ENCODE peak calls at places on chromosomes 12 and 14, in six cellular contexts. O is GM12878, Z is HepG2, C is H1, N is K562, J is GM12891. H is an unnamed sample.

GRCh38 chr14:50061664-50062437 is 54.5 kb downstream of the VCPKMT start:
- DNase-seq in N (peak), J (peak), O (peak), C (no peak), Z (peak), H (peak)

GRCh38 chr12:102347761-102348160 is 132.6 kb downstream of the IGF1 start:
- DNase-seq in N (no peak), Z (no peak), O (no peak), J (no peak), C (no peak), H (no peak)

GRCh38 chr14:89131004-89131750 is 285.9 kb downstream of the FOXN3 start:
- DNase-seq in J (no peak), C (no peak), O (no peak), Z (no peak), N (no peak), H (no peak)

GRCh38 chr14:99278836-99279235 is 6.8 kb upstream of the BCL11B start:
- DNase-seq in J (no peak), N (no peak), C (no peak), O (no peak), Z (no peak), H (no peak)

GRCh38 chr12:43842259-43842658 is 6.4 kb downstream of the TMEM117 start:
- DNase-seq in J (no peak), O (no peak), N (no peak), C (no peak), Z (no peak), H (no peak)

GRCh38 chr12:49352351-49352750 is 5.7 kb downstream of the DNAJC22 start:
- DNase-seq in O (no peak), J (no peak), Z (no peak), N (no peak), C (no peak), H (no peak)

GRCh38 chr14:85409496-85410210 is 120.3 kb upstream of the FLRT2 start:
- DNase-seq in Z (no peak), J (no peak), C (no peak), N (no peak), O (no peak), H (no peak)

GRCh38 chr12:113030875-113031525 is 25.5 kb upstream of the DTX1 start:
- DNase-seq in N (peak), C (peak), O (no peak), J (peak), Z (peak), H (no peak)

GRCh38 chr14:104818714-104819161 is 17.8 kb downstream of the ZBTB42 start:
- DNase-seq in J (no peak), O (no peak), C (no peak), Z (no peak), N (no peak), H (no peak)

GRCh38 chr14:77170045-77170444 is 11.6 kb upstream of the TMEM63C start:
- DNase-seq in J (no peak), N (no peak), O (no peak), Z (no peak), C (no peak), H (no peak)

DNA sequence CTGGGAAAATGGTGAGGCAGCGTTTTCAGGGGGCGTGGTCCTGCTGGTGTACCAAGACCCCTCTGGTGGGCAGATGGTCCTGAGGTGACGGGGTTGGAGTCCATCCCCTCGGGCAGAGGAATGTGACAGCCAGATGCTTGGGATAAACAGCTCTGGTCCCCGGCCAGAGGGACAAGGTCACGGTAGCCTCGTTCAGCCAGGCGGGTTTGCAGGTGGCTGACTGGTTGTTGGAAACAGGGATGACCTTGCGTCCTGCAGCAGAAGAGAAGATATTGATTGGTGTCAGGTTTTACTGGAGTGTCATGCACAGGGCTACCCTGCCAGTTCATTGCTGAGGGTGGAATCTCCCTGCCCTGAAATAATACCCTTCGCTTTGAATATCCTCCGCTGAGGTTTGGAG is 43.3 kb downstream of the SLC24A4 start:
- DNase-seq in N (no peak), Z (peak), C (no peak), O (no peak), J (no peak), H (no peak)
- TF ChIP-seq TAF1 in N (no peak), Z (no peak), C (no peak), O (no peak), J (no peak), H (no peak)

GRCh38 chr12:95738024-95738611 is 52.4 kb downstream of the NTN4 start:
- DNase-seq in N (no peak), C (no peak), J (no peak), O (no peak), Z (peak), H (no peak)
- TF ChIP-seq POLR2AphosphoS5 in N (no peak), C (no peak), J (no peak), O (no peak), Z (no peak), H (no peak)

GRCh38 chr12:107884769-107885694 is 110.5 kb downstream of the ASCL4 start:
- DNase-seq in C (peak), N (peak), J (peak), O (no peak), Z (peak), H (peak)
- TF ChIP-seq POLR2A in C (no peak), N (no peak), J (no peak), O (no peak), Z (no peak), H (no peak)

GRCh38 chr14:101219896-101220703 is 316.6 kb upstream of the RTL1 start:
- DNase-seq in J (no peak), N (no peak), C (peak), Z (no peak), O (no peak), H (no peak)
- TF ChIP-seq TAF1 in J (no peak), N (no peak), C (no peak), Z (no peak), O (no peak), H (no peak)

GRCh38 chr14:103732868-103733626 is 17.4 kb downstream of the ZFYVE21 start:
- DNase-seq in N (no peak), Z (no peak), C (no peak), J (no peak), O (no peak), H (no peak)

GRCh38 chr14:103733651-103734050 is 18.0 kb downstream of the ZFYVE21 start:
- DNase-seq in C (no peak), O (no peak), Z (no peak), N (no peak), J (no peak), H (no peak)

GRCh38 chr14:103730490-103731035 is 15.0 kb downstream of the ZFYVE21 start:
- DNase-seq in C (no peak), J (no peak), O (no peak), N (peak), Z (no peak), H (no peak)

GRCh38 chr14:103731481-103731880 is 15.9 kb downstream of the ZFYVE21 start:
- DNase-seq in O (no peak), C (no peak), Z (no peak), N (no peak), J (no peak), H (no peak)

GRCh38 chr14:103731916-103732867 is 16.6 kb downstream of the ZFYVE21 start:
- DNase-seq in N (no peak), J (no peak), Z (no peak), C (no peak), O (no peak), H (no peak)
- TF ChIP-seq POLR2AphosphoS5 in N (no peak), J (no peak), Z (no peak), C (no peak), O (no peak), H (no peak)

GRCh38 chr12:57454566-57455373 is at the start of gene INHBE:
- DNase-seq in O (no peak), J (no peak), Z (peak), N (peak), C (peak), H (no peak)
- TF ChIP-seq POLR2A in O (no peak), J (no peak), Z (no peak), N (peak), C (no peak), H (no peak)

DNA sequence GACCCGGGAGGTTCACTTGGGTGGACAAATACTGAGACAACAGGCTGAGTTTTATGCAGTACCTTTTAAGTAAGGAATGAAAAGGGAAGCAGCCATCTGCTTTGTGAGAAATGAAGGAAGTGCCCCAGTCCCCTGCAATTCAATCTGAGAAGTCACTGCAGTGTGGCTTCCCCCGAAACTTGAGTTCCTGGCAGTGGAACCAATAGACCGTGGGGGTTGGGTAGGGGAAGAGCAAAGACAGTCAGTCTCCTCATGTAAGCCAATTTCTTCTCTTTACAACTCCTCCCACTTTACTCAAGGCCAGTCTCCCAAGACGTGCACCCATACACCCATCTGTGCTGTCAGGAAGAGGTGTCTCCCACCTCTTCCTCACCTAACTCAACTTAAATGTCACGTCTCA is 206.5 kb downstream of the BCAT1 start:
- DNase-seq in J (peak), N (peak), C (no peak), Z (no peak), O (peak), H (peak)
- TF ChIP-seq TAF1 in J (no peak), N (no peak), C (no peak), Z (no peak), O (no peak), H (no peak)

H was measured in GM12892.